ENCODE peak calls at places on chromosomes 3 and 15, in four cellular contexts. Q, I, U and E are unnamed samples.

GRCh38 chr3:65030847-65031463 is 343.2 kb upstream of the ADAMTS9 start:
- DNase-seq in I (no peak), U (no peak), Q (no peak), E (no peak)

GRCh38 chr3:64667887-64668581 is 19.8 kb downstream of the ADAMTS9 start:
- DNase-seq in Q (no peak), U (no peak), I (no peak), E (peak; percentile 39)

GRCh38 chr3:160091441-160091840 is 102.8 kb downstream of the IL12A start:
- DNase-seq in Q (no peak), I (no peak), U (no peak), E (no peak)

GRCh38 chr3:49015765-49016164 is 2.6 kb downstream of the DALRD3 start:
- DNase-seq in U (no peak), I (no peak), Q (no peak), E (no peak)

GRCh38 chr3:146160964-146161724 is at the start of gene PLOD2:
- DNase-seq in U (peak; percentile 17), I (peak; percentile 84), Q (no peak), E (peak; percentile 88)

GRCh38 chr15:63339006-63339766 is 42.5 kb downstream of the CA12 start:
- DNase-seq in I (no peak), U (no peak), Q (no peak), E (no peak)

GRCh38 chr15:90774731-90775521 is 57.8 kb downstream of the BLM start:
- DNase-seq in U (no peak), Q (peak; percentile 57), I (no peak), E (peak; percentile 51)

GRCh38 chr3:98962189-98962930 is 60.9 kb upstream of the DCBLD2 start:
- DNase-seq in U (no peak), Q (peak; percentile 77), I (no peak), E (peak; percentile 77)